ENCODE peak calls at places on chromosome 6, in ten cellular contexts. One of them, this sample, is unnamed.
A peak's percentile ranks its signal among the peaks of the same experiment; 100 is the strongest.

GRCh38 chr6:12637960-12638641 is 78.5 kb upstream of the PHACTR1 start:
- DNase-seq in lung: peak; percentile 48
- DNase-seq in H9: peak; percentile 80
- DNase-seq in tibial nerve: no peak
- DNase-seq in CD8-positive, alpha-beta T cell: no peak
- DNase-seq in tibial artery: no peak
- DNase-seq in HL-60: peak; percentile 14
- DNase-seq in adrenal gland: peak; percentile 25
- DNase-seq in GM23248: peak; percentile 88
- DNase-seq in prostate gland: peak; percentile 11
- DNase-seq in this sample: no peak

GRCh38 chr6:70673601-70674000 is 5.9 kb downstream of the SMAP1 start:
- DNase-seq in lung: no peak
- DNase-seq in H9: no peak
- DNase-seq in tibial nerve: no peak
- DNase-seq in CD8-positive, alpha-beta T cell: no peak
- DNase-seq in tibial artery: no peak
- DNase-seq in HL-60: no peak
- DNase-seq in adrenal gland: no peak
- DNase-seq in GM23248: peak; percentile 51
- DNase-seq in prostate gland: no peak
- DNase-seq in this sample: no peak

GRCh38 chr6:291148-291696 is 1.1 kb upstream of the DUSP22 start:
- DNase-seq in lung: peak; percentile 30
- DNase-seq in H9: no peak
- DNase-seq in tibial nerve: no peak
- DNase-seq in CD8-positive, alpha-beta T cell: no peak
- DNase-seq in tibial artery: no peak
- DNase-seq in HL-60: no peak
- DNase-seq in adrenal gland: no peak
- DNase-seq in GM23248: peak; percentile 12
- DNase-seq in prostate gland: no peak
- DNase-seq in this sample: no peak

GRCh38 chr6:136846046-136846445 is 23.7 kb downstream of the PEX7 start:
- DNase-seq in lung: no peak
- DNase-seq in H9: no peak
- DNase-seq in tibial nerve: no peak
- DNase-seq in CD8-positive, alpha-beta T cell: no peak
- DNase-seq in tibial artery: peak; percentile 44
- DNase-seq in HL-60: peak; percentile 36
- DNase-seq in adrenal gland: peak; percentile 57
- DNase-seq in GM23248: peak; percentile 62
- DNase-seq in prostate gland: peak; percentile 37
- DNase-seq in this sample: no peak

GRCh38 chr6:35360349-35361138 is 18.2 kb downstream of the PPARD start:
- DNase-seq in lung: peak; percentile 74
- DNase-seq in H9: peak; percentile 74
- DNase-seq in tibial nerve: no peak
- DNase-seq in CD8-positive, alpha-beta T cell: no peak
- DNase-seq in tibial artery: peak; percentile 33
- DNase-seq in HL-60: no peak
- DNase-seq in adrenal gland: peak; percentile 86
- DNase-seq in GM23248: peak; percentile 52
- DNase-seq in prostate gland: no peak
- DNase-seq in this sample: no peak

GRCh38 chr6:128162423-128162822 is 261.6 kb upstream of the THEMIS start:
- DNase-seq in lung: no peak
- DNase-seq in H9: no peak
- DNase-seq in tibial nerve: no peak
- DNase-seq in CD8-positive, alpha-beta T cell: no peak
- DNase-seq in tibial artery: no peak
- DNase-seq in HL-60: no peak
- DNase-seq in adrenal gland: no peak
- DNase-seq in GM23248: no peak
- DNase-seq in prostate gland: no peak
- DNase-seq in this sample: no peak

GRCh38 chr6:137894779-137895385 is 27.8 kb downstream of the TNFAIP3 start:
- DNase-seq in lung: no peak
- DNase-seq in H9: no peak
- DNase-seq in tibial nerve: no peak
- DNase-seq in CD8-positive, alpha-beta T cell: no peak
- DNase-seq in tibial artery: no peak
- DNase-seq in HL-60: no peak
- DNase-seq in adrenal gland: no peak
- DNase-seq in GM23248: peak; percentile 86
- DNase-seq in prostate gland: no peak
- DNase-seq in this sample: no peak

GRCh38 chr6:170067257-170067656 is 223.6 kb downstream of the DLL1 start:
- DNase-seq in lung: no peak
- DNase-seq in H9: no peak
- DNase-seq in tibial nerve: no peak
- DNase-seq in CD8-positive, alpha-beta T cell: no peak
- DNase-seq in tibial artery: no peak
- DNase-seq in HL-60: no peak
- DNase-seq in adrenal gland: peak; percentile 5
- DNase-seq in GM23248: peak; percentile 43
- DNase-seq in prostate gland: no peak
- DNase-seq in this sample: peak; percentile 65

GRCh38 chr6:27562027-27562410 is 89.1 kb upstream of the ZNF184 start:
- DNase-seq in lung: no peak
- DNase-seq in H9: no peak
- DNase-seq in tibial nerve: no peak
- DNase-seq in CD8-positive, alpha-beta T cell: no peak
- DNase-seq in tibial artery: no peak
- DNase-seq in HL-60: no peak
- DNase-seq in adrenal gland: no peak
- DNase-seq in GM23248: no peak
- DNase-seq in prostate gland: no peak
- DNase-seq in this sample: no peak
- H3K27me3 ChIP-seq in lung: no peaks in the 10 kb centered on the region
- H3K27me3 ChIP-seq in H9: no peaks in the 10 kb centered on the region
- H3K27me3 ChIP-seq in tibial nerve: peaks cover 93% of the 10 kb centered on the region
- H3K27me3 ChIP-seq in CD8-positive, alpha-beta T cell: peaks cover 53% of the 10 kb centered on the region
- H3K27me3 ChIP-seq in tibial artery: peaks cover 4% of the 10 kb centered on the region
- H3K27me3 ChIP-seq in HL-60: no peaks in the 10 kb centered on the region
- H3K27me3 ChIP-seq in adrenal gland: peaks cover 92% of the 10 kb centered on the region
- H3K27me3 ChIP-seq in GM23248: peaks cover 89% of the 10 kb centered on the region
- H3K27me3 ChIP-seq in prostate gland: peaks cover 51% of the 10 kb centered on the region
- H3K27me3 ChIP-seq in this sample: peaks cover 99% of the 10 kb centered on the region

DNA sequence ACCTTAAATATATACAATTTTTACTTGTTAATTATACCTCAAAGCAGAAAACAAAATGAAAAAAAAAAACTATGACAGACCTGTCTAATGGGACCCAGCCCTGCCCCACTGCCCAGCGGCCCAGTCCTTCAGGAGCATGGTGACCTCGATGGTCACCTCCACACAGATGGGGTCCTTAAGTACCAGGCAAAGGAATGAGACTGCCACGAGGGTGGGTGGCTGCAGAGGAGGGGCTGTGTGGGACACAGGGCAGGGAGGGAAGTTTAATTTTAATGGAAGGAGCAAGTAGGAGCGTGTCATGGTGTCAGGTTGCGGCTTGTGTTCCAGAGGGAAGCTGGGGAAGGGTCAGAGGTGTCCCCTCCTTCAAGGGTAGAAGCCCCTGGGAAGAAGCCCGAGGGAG is 28.6 kb downstream of the GABRR2 start:
- DNase-seq in lung: no peak
- DNase-seq in H9: no peak
- DNase-seq in tibial nerve: no peak
- DNase-seq in CD8-positive, alpha-beta T cell: no peak
- DNase-seq in tibial artery: no peak
- DNase-seq in HL-60: no peak
- DNase-seq in adrenal gland: no peak
- DNase-seq in GM23248: no peak
- DNase-seq in prostate gland: no peak
- DNase-seq in this sample: no peak
- H3K27me3 ChIP-seq in lung: no peaks in the 10 kb centered on the region
- H3K27me3 ChIP-seq in H9: no peaks in the 10 kb centered on the region
- H3K27me3 ChIP-seq in tibial nerve: no peaks in the 10 kb centered on the region
- H3K27me3 ChIP-seq in CD8-positive, alpha-beta T cell: no peaks in the 10 kb centered on the region
- H3K27me3 ChIP-seq in tibial artery: no peaks in the 10 kb centered on the region
- H3K27me3 ChIP-seq in HL-60: no peaks in the 10 kb centered on the region
- H3K27me3 ChIP-seq in adrenal gland: no peaks in the 10 kb centered on the region
- H3K27me3 ChIP-seq in GM23248: peaks cover 22% of the 10 kb centered on the region
- H3K27me3 ChIP-seq in prostate gland: no peaks in the 10 kb centered on the region
- H3K27me3 ChIP-seq in this sample: no peaks in the 10 kb centered on the region

DNA sequence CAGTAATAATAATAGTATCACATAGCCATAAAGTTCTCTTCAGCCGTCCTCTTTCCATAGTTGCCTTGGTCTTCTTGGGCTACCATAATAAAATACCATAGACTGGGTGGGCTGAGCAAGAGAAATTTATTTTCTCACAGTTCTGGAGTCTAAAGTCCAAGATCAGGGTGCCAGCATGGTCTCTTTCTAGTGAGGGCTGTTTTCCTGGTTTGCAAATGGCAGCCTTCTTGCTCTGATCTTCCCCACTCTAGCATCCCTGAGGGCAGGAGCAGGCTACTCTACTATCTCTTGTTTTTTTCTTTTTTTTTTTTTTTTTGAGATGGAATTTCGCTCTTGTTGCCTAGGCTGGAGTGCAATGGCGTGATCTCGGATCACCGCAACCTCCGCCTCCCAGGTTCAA is 8.2 kb upstream of the BEND3 start:
- DNase-seq in lung: no peak
- DNase-seq in H9: no peak
- DNase-seq in tibial nerve: no peak
- DNase-seq in CD8-positive, alpha-beta T cell: no peak
- DNase-seq in tibial artery: no peak
- DNase-seq in HL-60: no peak
- DNase-seq in adrenal gland: no peak
- DNase-seq in GM23248: no peak
- DNase-seq in prostate gland: no peak
- DNase-seq in this sample: no peak
- H3K27me3 ChIP-seq in lung: no peaks in the 10 kb centered on the region
- H3K27me3 ChIP-seq in H9: no peaks in the 10 kb centered on the region
- H3K27me3 ChIP-seq in tibial nerve: no peaks in the 10 kb centered on the region
- H3K27me3 ChIP-seq in CD8-positive, alpha-beta T cell: no peaks in the 10 kb centered on the region
- H3K27me3 ChIP-seq in tibial artery: no peaks in the 10 kb centered on the region
- H3K27me3 ChIP-seq in HL-60: no peaks in the 10 kb centered on the region
- H3K27me3 ChIP-seq in adrenal gland: no peaks in the 10 kb centered on the region
- H3K27me3 ChIP-seq in GM23248: no peaks in the 10 kb centered on the region
- H3K27me3 ChIP-seq in prostate gland: no peaks in the 10 kb centered on the region
- H3K27me3 ChIP-seq in this sample: no peaks in the 10 kb centered on the region

GRCh38 chr6:38982470-38982869 is 66.1 kb upstream of the GLP1R start:
- DNase-seq in lung: no peak
- DNase-seq in H9: no peak
- DNase-seq in tibial nerve: no peak
- DNase-seq in CD8-positive, alpha-beta T cell: no peak
- DNase-seq in tibial artery: no peak
- DNase-seq in HL-60: no peak
- DNase-seq in adrenal gland: no peak
- DNase-seq in GM23248: no peak
- DNase-seq in prostate gland: no peak
- DNase-seq in this sample: no peak
- H3K27me3 ChIP-seq in lung: no peaks in the 10 kb centered on the region
- H3K27me3 ChIP-seq in H9: no peaks in the 10 kb centered on the region
- H3K27me3 ChIP-seq in tibial nerve: peaks cover 23% of the 10 kb centered on the region
- H3K27me3 ChIP-seq in CD8-positive, alpha-beta T cell: no peaks in the 10 kb centered on the region
- H3K27me3 ChIP-seq in tibial artery: no peaks in the 10 kb centered on the region
- H3K27me3 ChIP-seq in HL-60: peaks cover 6% of the 10 kb centered on the region
- H3K27me3 ChIP-seq in adrenal gland: peaks cover 24% of the 10 kb centered on the region
- H3K27me3 ChIP-seq in GM23248: peaks cover 8% of the 10 kb centered on the region
- H3K27me3 ChIP-seq in prostate gland: peaks cover 2% of the 10 kb centered on the region
- H3K27me3 ChIP-seq in this sample: peaks cover 43% of the 10 kb centered on the region

DNA sequence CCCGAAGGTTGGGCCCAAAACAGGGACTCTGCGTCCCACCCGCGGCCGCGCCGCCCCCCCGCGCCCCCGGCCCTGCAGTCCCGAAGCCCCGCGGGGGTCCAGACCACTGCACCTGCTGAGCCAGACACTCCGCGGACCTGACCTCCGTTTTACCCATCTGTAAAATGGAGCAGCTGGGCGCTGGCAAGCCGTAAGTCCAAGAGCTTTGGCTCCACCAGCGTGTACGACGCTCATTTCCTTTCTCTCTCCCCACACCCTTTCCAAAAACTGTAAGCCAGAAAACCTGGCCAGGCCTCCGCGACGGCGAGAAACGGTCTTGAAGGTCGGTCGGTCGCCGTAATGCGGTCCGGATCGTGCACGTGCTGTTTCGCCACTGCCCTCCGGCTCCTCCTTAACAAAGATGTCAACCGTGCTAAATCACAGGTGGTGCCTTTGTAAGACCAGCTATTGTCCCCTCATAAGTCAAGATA is 7.8 kb upstream of the NR2E1 start:
- DNase-seq in lung: no peak
- DNase-seq in H9: peak; percentile 63
- DNase-seq in tibial nerve: no peak
- DNase-seq in CD8-positive, alpha-beta T cell: no peak
- DNase-seq in tibial artery: no peak
- DNase-seq in HL-60: no peak
- DNase-seq in adrenal gland: no peak
- DNase-seq in GM23248: no peak
- DNase-seq in prostate gland: no peak
- DNase-seq in this sample: no peak
- H3K27me3 ChIP-seq in lung: peaks cover 6% of the 10 kb centered on the region
- H3K27me3 ChIP-seq in H9: peaks cover 78% of the 10 kb centered on the region
- H3K27me3 ChIP-seq in tibial nerve: peaks cover 100% of the 10 kb centered on the region
- H3K27me3 ChIP-seq in CD8-positive, alpha-beta T cell: peaks cover 38% of the 10 kb centered on the region
- H3K27me3 ChIP-seq in tibial artery: peaks cover 3% of the 10 kb centered on the region
- H3K27me3 ChIP-seq in HL-60: peaks cover 90% of the 10 kb centered on the region
- H3K27me3 ChIP-seq in adrenal gland: peaks cover 96% of the 10 kb centered on the region
- H3K27me3 ChIP-seq in GM23248: peaks cover 99% of the 10 kb centered on the region
- H3K27me3 ChIP-seq in prostate gland: peaks cover 28% of the 10 kb centered on the region
- H3K27me3 ChIP-seq in this sample: peaks cover 100% of the 10 kb centered on the region

This sample was measured in suprapubic skin.